ENCODE peak calls at places on chromosomes 11 and 22, in four cellular contexts. T, F, M and H are unnamed samples. For H3K4me1, the result is how much of the 10 kb centered on the place peaks cover.

GRCh38 chr11:110835103-110835502 is 122.9 kb upstream of the ARHGAP20 start:
- DNase-seq in F (no peak), T (no peak), M (no peak), H (no peak)

GRCh38 chr11:43835104-43835503 is 45.5 kb upstream of the ALKBH3 start:
- DNase-seq in T (peak), M (no peak), F (no peak), H (no peak)

GRCh38 chr11:71198141-71198822 is 54.1 kb downstream of the SHANK2 start:
- DNase-seq in T (no peak), F (no peak), M (no peak), H (no peak)

GRCh38 chr11:114142646-114143045 is 83.1 kb downstream of the ZBTB16 start:
- DNase-seq in T (no peak), M (no peak), F (no peak), H (no peak)

GRCh38 chr22:20107471-20107901 is 8.4 kb upstream of the RANBP1 start:
- DNase-seq in T (no peak), F (no peak), M (no peak), H (no peak)

GRCh38 chr11:34250732-34251639 is 106.8 kb downstream of the ABTB2 start:
- DNase-seq in T (peak), F (peak), M (peak), H (peak)

GRCh38 chr11:126072141-126072741 is 9.6 kb upstream of the CDON start:
- DNase-seq in T (peak), M (no peak), F (no peak), H (no peak)

GRCh38 chr22:20584029-20584871 is 76.8 kb downstream of the MED15 start:
- DNase-seq in M (no peak), T (no peak), F (no peak), H (no peak)

DNA sequence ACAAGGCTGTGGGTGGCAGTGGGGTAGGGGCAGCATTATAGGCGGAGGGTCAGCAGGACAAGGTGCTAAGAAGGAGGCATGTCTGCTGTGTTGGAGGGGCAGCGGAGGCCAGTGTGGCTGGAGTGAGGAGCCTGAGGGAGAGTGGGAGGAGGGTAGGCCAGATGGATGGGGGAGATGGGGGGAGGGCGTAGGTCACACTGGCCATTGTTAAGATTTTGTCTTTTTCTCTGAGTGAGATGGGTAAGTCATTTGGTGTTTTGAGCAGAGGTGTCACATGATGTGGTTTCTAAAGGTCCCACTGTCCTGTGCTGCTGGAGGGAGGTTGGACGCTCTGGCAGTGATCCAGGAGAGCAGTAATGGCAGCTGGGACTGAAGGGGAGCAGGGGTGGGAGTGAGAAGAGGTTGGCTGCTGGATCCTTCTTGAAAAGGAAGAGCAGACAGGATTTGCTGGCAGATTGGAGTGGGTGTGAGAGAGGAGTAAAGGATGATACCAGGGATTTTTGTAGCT is 9.8 kb downstream of the PPP6R3 start:
- DNase-seq in M (no peak), F (no peak), T (no peak), H (no peak)
- H3K4me1 ChIP-seq in M (half or more), F (under half), T (under half), H (under half)

GRCh38 chr22:26558246-26558895 is 31.6 kb downstream of the TPST2 start:
- DNase-seq in T (peak), M (no peak), F (no peak), H (no peak)
- H3K4me1 ChIP-seq in T (under half), M (under half), F (under half), H (under half)

GRCh38 chr22:17471901-17472566 is 91.3 kb upstream of the SLC25A18 start:
- DNase-seq in M (no peak), F (no peak), T (no peak), H (no peak)
- H3K4me1 ChIP-seq in M (under half), F (under half), T (under half), H (under half)

GRCh38 chr22:42039271-42039670 is 31.3 kb downstream of the NAGA start:
- DNase-seq in M (no peak), T (no peak), F (no peak), H (no peak)
- H3K4me1 ChIP-seq in M (under half), T (under half), F (under half), H (under half)

GRCh38 chr11:76603202-76603601 is 67.3 kb downstream of the LRRC32 start:
- DNase-seq in F (no peak), T (no peak), M (no peak), H (no peak)

GRCh38 chr11:76605338-76606074 is 65.0 kb downstream of the LRRC32 start:
- DNase-seq in T (no peak), M (no peak), F (no peak), H (no peak)

GRCh38 chr11:76602431-76602861 is 68.1 kb downstream of the LRRC32 start:
- DNase-seq in F (no peak), T (no peak), M (no peak), H (no peak)

GRCh38 chr11:76604652-76605241 is 65.8 kb downstream of the LRRC32 start:
- DNase-seq in F (peak), T (peak), M (no peak), H (no peak)

GRCh38 chr11:76604081-76604601 is 66.4 kb downstream of the LRRC32 start:
- DNase-seq in M (no peak), T (no peak), F (no peak), H (no peak)
- H3K4me1 ChIP-seq in M (under half), T (under half), F (under half), H (under half)

GRCh38 chr11:128042290-128042751 is 545.0 kb downstream of the ETS1 start:
- DNase-seq in F (no peak), T (peak), M (no peak), H (no peak)
- H3K4me1 ChIP-seq in F (under half), T (under half), M (half or more), H (under half)